ENCODE peak calls at places on chromosome 1, in eight cellular contexts. E, S, Q, A, Y, U, R and F are unnamed samples.

GRCh38 chr1:225888898-225889690 is at the start of gene LEFTY1:
- DNase-seq in E (peak), S (no peak), Q (no peak), A (no peak), Y (no peak), U (no peak), R (no peak), F (no peak)

GRCh38 chr1:230112131-230112701 is 45.2 kb downstream of the GALNT2 start:
- DNase-seq in E (peak), S (no peak), Q (peak), A (no peak), Y (no peak), U (no peak), R (no peak), F (peak)

GRCh38 chr1:66940968-66941367 is 16.2 kb downstream of the MIER1 start:
- DNase-seq in E (no peak), S (no peak), Q (no peak), A (no peak), Y (no peak), U (no peak), R (no peak), F (no peak)

GRCh38 chr1:68112835-68113243 is 62.4 kb upstream of the DIRAS3 start:
- DNase-seq in E (no peak), S (no peak), Q (no peak), A (no peak), Y (no peak), U (no peak), R (peak), F (no peak)

GRCh38 chr1:64403331-64403730 is 66.6 kb upstream of the CACHD1 start:
- DNase-seq in E (no peak), S (no peak), Q (no peak), A (no peak), Y (no peak), U (no peak), R (no peak), F (no peak)

GRCh38 chr1:203072002-203072607 is 13.7 kb downstream of the MYOG start:
- DNase-seq in E (no peak), S (no peak), Q (no peak), A (no peak), Y (no peak), U (peak), R (no peak), F (no peak)

GRCh38 chr1:52659356-52659755 is 26.4 kb downstream of the SHISAL2A start:
- DNase-seq in E (no peak), S (no peak), Q (no peak), A (peak), Y (no peak), U (no peak), R (no peak), F (no peak)

GRCh38 chr1:155801149-155801548 is 55.9 kb downstream of the GON4L start:
- DNase-seq in E (no peak), S (no peak), Q (no peak), A (no peak), Y (no peak), U (no peak), R (no peak), F (no peak)

GRCh38 chr1:153908071-153908470 is 14.7 kb downstream of the GATAD2B start:
- DNase-seq in E (no peak), S (no peak), Q (no peak), A (no peak), Y (no peak), U (no peak), R (no peak), F (no peak)

GRCh38 chr1:88736633-88737248 is 52.7 kb downstream of the PKN2 start:
- DNase-seq in E (no peak), S (no peak), Q (peak), A (no peak), Y (no peak), U (no peak), R (peak), F (no peak)

GRCh38 chr1:185742403-185742802 is 8.2 kb downstream of the HMCN1 start:
- DNase-seq in E (no peak), S (no peak), Q (no peak), A (no peak), Y (no peak), U (no peak), R (no peak), F (no peak)

GRCh38 chr1:200096774-200097173 is 69.3 kb downstream of the NR5A2 start:
- DNase-seq in E (no peak), S (no peak), Q (no peak), A (peak), Y (no peak), U (no peak), R (no peak), F (no peak)

GRCh38 chr1:200488375-200489165 is 78.7 kb upstream of the ZNF281 start:
- DNase-seq in E (peak), S (peak), Q (peak), A (peak), Y (peak), U (no peak), R (peak), F (peak)

GRCh38 chr1:1313500-1314236 is 5.3 kb downstream of the PUSL1 start:
- DNase-seq in E (no peak), S (no peak), Q (no peak), A (no peak), Y (no peak), U (no peak), R (no peak), F (peak)

GRCh38 chr1:119712342-119713038 is 756 bp downstream of the PHGDH start:
- DNase-seq in E (peak), S (peak), Q (peak), A (no peak), Y (peak), U (peak), R (peak), F (peak)

GRCh38 chr1:238063454-238063853 is 172.7 kb upstream of the ZP4 start:
- DNase-seq in E (no peak), S (no peak), Q (no peak), A (peak), Y (no peak), U (no peak), R (peak), F (no peak)

GRCh38 chr1:106968644-106969043 is 87.8 kb upstream of the PRMT6 start:
- DNase-seq in E (no peak), S (no peak), Q (no peak), A (no peak), Y (no peak), U (no peak), R (no peak), F (no peak)

GRCh38 chr1:58524353-58524945 is 22.1 kb downstream of the OMA1 start:
- DNase-seq in E (no peak), S (no peak), Q (no peak), A (no peak), Y (no peak), U (no peak), R (no peak), F (no peak)

GRCh38 chr1:34740161-34740875 is 14.5 kb upstream of the GJB5 start:
- DNase-seq in E (no peak), S (no peak), Q (peak), A (no peak), Y (no peak), U (no peak), R (no peak), F (peak)

GRCh38 chr1:33396188-33397124 is 34.4 kb downstream of the PHC2 start:
- DNase-seq in E (no peak), S (no peak), Q (peak), A (no peak), Y (no peak), U (no peak), R (no peak), F (peak)

GRCh38 chr1:65247419-65248359 is 61.7 kb upstream of the DNAJC6 start:
- DNase-seq in E (peak), S (no peak), Q (no peak), A (no peak), Y (no peak), U (no peak), R (peak), F (no peak)

GRCh38 chr1:214824758-214825157 is 221.8 kb downstream of the CENPF start:
- DNase-seq in E (no peak), S (no peak), Q (no peak), A (no peak), Y (no peak), U (no peak), R (no peak), F (no peak)

GRCh38 chr1:12604114-12604874 is 13.7 kb downstream of the DHRS3 start:
- DNase-seq in E (peak), S (peak), Q (peak), A (no peak), Y (no peak), U (no peak), R (peak), F (no peak)

GRCh38 chr1:168603501-168604107 is 27.2 kb downstream of the XCL1 start:
- DNase-seq in E (peak), S (peak), Q (peak), A (peak), Y (peak), U (peak), R (peak), F (no peak)

GRCh38 chr1:164673584-164674214 is 114.7 kb downstream of the PBX1 start:
- DNase-seq in E (peak), S (no peak), Q (peak), A (no peak), Y (no peak), U (no peak), R (peak), F (no peak)

GRCh38 chr1:80248886-80249285 is 1242.4 kb upstream of the ADGRL4 start:
- DNase-seq in E (no peak), S (no peak), Q (no peak), A (no peak), Y (no peak), U (no peak), R (no peak), F (no peak)

GRCh38 chr1:40162791-40163441 is 1.7 kb downstream of the RLF start:
- DNase-seq in E (peak), S (no peak), Q (peak), A (no peak), Y (no peak), U (no peak), R (no peak), F (no peak)

GRCh38 chr1:177448652-177449351 is 278.0 kb downstream of the BRINP2 start:
- DNase-seq in E (no peak), S (no peak), Q (no peak), A (no peak), Y (no peak), U (no peak), R (no peak), F (no peak)

GRCh38 chr1:29639156-29639736 is 402.9 kb downstream of the PTPRU start:
- DNase-seq in E (no peak), S (no peak), Q (no peak), A (no peak), Y (no peak), U (no peak), R (no peak), F (no peak)

GRCh38 chr1:214280386-214281029 is 451 bp upstream of the SMYD2 start:
- DNase-seq in E (peak), S (peak), Q (peak), A (no peak), Y (peak), U (no peak), R (peak), F (peak)

GRCh38 chr1:244437108-244437507 is 14.6 kb downstream of the ADSS2 start:
- DNase-seq in E (no peak), S (no peak), Q (no peak), A (no peak), Y (no peak), U (no peak), R (no peak), F (no peak)

GRCh38 chr1:190140644-190141043 is 337.0 kb downstream of the BRINP3 start:
- DNase-seq in E (no peak), S (no peak), Q (no peak), A (no peak), Y (no peak), U (no peak), R (no peak), F (no peak)

GRCh38 chr1:200642481-200642880 is 21.9 kb upstream of the KIF14 start:
- DNase-seq in E (no peak), S (no peak), Q (no peak), A (no peak), Y (no peak), U (no peak), R (no peak), F (peak)

GRCh38 chr1:31515936-31516335 is 60.4 kb upstream of the TINAGL1 start:
- DNase-seq in E (no peak), S (no peak), Q (no peak), A (no peak), Y (no peak), U (no peak), R (no peak), F (no peak)

GRCh38 chr1:59089922-59090457 is 206.9 kb upstream of the FGGY start:
- DNase-seq in E (no peak), S (no peak), Q (no peak), A (no peak), Y (no peak), U (no peak), R (no peak), F (no peak)

GRCh38 chr1:47765236-47765635 is 231.9 kb downstream of the TRABD2B start:
- DNase-seq in E (no peak), S (no peak), Q (no peak), A (no peak), Y (no peak), U (no peak), R (no peak), F (no peak)

GRCh38 chr1:229879746-229880145 is 187.3 kb upstream of the GALNT2 start:
- DNase-seq in E (no peak), S (no peak), Q (no peak), A (no peak), Y (no peak), U (no peak), R (no peak), F (no peak)

GRCh38 chr1:223242382-223242955 is 99.4 kb upstream of the TLR5 start:
- DNase-seq in E (no peak), S (no peak), Q (no peak), A (no peak), Y (no peak), U (no peak), R (no peak), F (no peak)
- TF ChIP-seq EP300 in E (no peak), S (no peak), Q (no peak), A (no peak), Y (no peak), U (no peak), R (no peak), F (no peak)

DNA sequence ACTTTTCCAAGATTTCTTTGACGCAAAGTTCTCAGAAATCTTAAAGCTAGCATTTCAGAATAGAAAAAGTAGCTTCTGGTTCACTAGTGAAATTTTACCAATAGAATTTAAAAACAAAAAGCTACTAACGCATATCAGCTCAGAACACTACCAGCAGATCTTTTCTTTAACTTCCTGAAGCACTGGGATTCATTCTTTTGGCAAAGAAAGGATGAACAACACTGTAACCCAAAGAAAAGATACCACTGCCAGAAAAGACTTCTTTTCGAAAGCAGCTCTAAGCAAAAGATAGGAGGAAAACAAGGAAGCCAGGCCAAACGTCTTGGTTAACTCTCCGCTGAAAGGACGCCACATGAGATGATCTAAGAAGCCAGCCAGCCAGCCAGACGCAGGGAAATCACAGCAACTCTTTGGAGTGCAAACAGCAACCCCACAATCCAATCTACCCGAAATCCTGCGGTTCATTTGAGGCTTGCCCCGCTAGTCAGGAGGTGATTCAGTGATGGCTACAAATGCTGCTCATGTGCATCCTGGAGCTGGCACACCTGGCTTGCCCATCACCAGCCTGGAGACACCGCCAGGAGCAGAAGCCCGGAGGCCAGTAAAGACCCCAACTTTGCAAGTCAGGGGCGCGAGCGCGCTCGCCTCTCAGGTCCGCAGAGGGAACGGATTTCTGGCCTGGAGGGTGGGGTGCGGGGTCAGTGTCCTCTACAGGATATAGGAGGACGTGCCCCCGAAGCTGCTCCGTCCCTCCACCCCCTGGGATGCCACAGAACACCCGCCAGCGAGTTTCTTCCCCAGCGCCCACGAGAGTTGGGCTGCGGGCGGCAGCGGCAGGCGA is 812 bp downstream of the NBPF1 start:
- DNase-seq in E (peak), S (peak), Q (peak), A (no peak), Y (peak), U (peak), R (peak), F (peak)
- TF ChIP-seq EP300 in E (no peak), S (no peak), Q (no peak), A (no peak), Y (peak), U (no peak), R (no peak), F (no peak)

DNA sequence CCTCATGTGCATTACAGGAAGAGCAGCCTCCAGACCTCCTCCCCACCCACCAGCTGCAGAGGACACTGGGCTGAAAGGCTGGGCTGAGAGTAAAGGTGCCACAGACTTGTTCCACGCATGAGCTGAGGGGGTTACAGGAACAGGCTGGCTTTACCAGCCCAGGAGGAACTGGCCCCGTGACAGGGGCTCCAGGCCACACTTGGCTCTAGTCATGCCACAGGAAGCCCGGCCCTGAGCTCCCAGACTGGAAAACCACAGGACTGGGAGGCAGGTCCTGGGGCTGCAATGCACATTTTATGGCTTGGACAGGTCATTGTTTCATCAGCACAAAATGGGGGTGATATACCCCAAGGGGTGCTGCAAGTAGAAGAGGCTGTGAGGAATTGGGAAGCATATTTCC is 35.6 kb downstream of the GPA33 start:
- DNase-seq in E (no peak), S (no peak), Q (no peak), A (no peak), Y (no peak), U (no peak), R (no peak), F (no peak)
- TF ChIP-seq EP300 in E (no peak), S (no peak), Q (no peak), A (no peak), Y (no peak), U (no peak), R (no peak), F (no peak)

DNA sequence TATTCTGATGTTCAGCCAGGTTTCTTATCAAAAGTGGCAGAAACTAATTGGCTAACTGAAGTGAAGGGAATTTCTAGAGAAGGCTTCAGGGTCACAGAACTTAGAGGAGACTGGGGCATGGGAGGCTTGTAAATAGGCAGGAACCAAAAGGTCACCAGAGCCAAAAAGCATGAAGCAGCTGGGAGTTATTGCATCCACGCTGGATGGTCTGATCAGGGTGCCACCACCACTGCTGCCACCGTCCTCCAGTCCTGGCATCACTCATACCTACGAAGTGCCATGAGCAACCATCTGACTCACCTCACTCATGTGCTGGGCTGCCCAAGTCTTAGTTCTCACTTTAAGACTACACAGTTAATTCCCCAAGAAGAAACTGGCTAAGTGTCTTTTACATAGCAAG is 82.5 kb upstream of the DPH5 start:
- DNase-seq in E (no peak), S (no peak), Q (no peak), A (no peak), Y (no peak), U (no peak), R (no peak), F (no peak)
- TF ChIP-seq EP300 in E (no peak), S (no peak), Q (no peak), A (no peak), Y (no peak), U (no peak), R (no peak), F (no peak)

DNA sequence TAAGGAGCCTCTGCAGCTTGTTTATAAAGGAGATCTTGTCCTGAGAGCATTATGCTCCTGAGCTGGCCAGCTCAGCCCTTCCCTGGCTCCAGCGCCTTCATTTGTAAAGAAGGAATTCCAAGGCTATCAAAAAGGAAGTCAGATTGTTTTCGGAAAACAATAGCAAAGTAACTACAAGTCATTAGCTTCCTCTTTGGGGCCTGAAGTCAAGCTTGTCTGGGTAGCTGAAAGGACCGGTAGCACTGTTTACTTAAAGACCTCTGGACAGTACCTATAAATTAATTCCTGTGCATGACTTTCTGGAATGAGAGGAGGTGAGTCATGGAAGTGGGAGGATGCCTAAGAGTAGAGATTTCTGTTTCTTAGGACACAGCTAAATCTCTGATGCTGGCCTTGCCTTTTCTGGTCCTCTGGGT is 20.7 kb upstream of the GJA5 start:
- DNase-seq in E (no peak), S (no peak), Q (no peak), A (no peak), Y (no peak), U (no peak), R (no peak), F (no peak)
- TF ChIP-seq EP300 in E (no peak), S (no peak), Q (no peak), A (no peak), Y (no peak), U (no peak), R (no peak), F (peak)

GRCh38 chr1:25035523-25036116 is 105.5 kb upstream of the RUNX3 start:
- DNase-seq in E (no peak), S (no peak), Q (no peak), A (no peak), Y (no peak), U (no peak), R (no peak), F (no peak)

GRCh38 chr1:25033030-25033827 is 103.2 kb upstream of the RUNX3 start:
- DNase-seq in E (no peak), S (no peak), Q (no peak), A (no peak), Y (no peak), U (no peak), R (no peak), F (no peak)

GRCh38 chr1:25034736-25035522 is 104.9 kb upstream of the RUNX3 start:
- DNase-seq in E (no peak), S (no peak), Q (no peak), A (no peak), Y (no peak), U (no peak), R (no peak), F (no peak)

GRCh38 chr1:25031966-25032667 is 102.0 kb upstream of the RUNX3 start:
- DNase-seq in E (no peak), S (peak), Q (no peak), A (peak), Y (no peak), U (peak), R (peak), F (peak)

DNA sequence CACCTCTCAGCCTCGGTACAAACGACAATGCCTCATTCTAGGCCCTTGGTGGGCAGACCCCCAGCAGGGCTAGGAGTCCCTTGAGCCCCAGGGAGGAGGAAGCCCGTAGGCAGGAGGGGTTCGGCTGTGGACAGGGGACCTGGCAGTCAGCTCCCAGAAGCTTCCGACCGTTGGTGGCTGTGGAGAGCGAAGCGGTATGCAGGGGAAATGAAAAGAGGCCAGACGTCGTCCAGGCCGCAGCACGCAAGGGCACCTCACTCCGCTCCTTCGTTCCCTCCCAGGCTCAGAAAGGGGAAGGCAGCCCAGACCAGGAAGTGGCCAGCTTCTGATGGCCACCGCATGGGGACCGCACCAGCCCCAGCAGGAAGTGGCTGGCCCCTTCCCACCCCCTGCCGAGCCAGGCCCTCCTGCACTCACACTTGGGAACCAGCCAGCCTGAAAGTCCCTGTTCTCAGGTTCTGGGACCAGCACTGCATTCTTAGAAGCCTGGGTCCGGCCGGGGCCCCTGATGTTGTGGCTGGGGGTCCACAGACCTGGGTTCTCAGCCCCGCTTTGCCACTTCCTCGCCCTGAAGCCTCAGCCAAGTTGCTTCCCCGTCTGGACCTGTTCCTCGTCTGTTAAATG is 103.9 kb upstream of the RUNX3 start:
- DNase-seq in E (no peak), S (peak), Q (no peak), A (no peak), Y (peak), U (no peak), R (no peak), F (peak)
- TF ChIP-seq EP300 in E (no peak), S (no peak), Q (no peak), A (no peak), Y (no peak), U (no peak), R (no peak), F (no peak)